ENCODE peak calls at places on chromosomes 5 and 9, in four cellular contexts. N is stimulated activated CD4-positive, alpha-beta T cell treated with anti-CD3 and anti-CD28 coated beads, Interleukin-2, amount 100 ng/mL, for 48 hours; H is mucosa of gallbladder; L is pulmonary artery endothelial cell. Y is an unnamed sample.

GRCh38 chr5:173201636-173202265 is 33.3 kb downstream of the NKX2-5 start:
- DNase-seq in N (no peak), H (no peak), L (no peak), Y (no peak)

GRCh38 chr5:68766952-68767464 is 326.8 kb upstream of the SLC30A5 start:
- DNase-seq in N (no peak), H (no peak), L (no peak), Y (no peak)

GRCh38 chr9:12681620-12682019 is 11.6 kb upstream of the TYRP1 start:
- DNase-seq in N (no peak), H (no peak), L (no peak), Y (no peak)

GRCh38 chr5:177315411-177315810 is 3.7 kb upstream of the MXD3 start:
- DNase-seq in N (no peak), H (no peak), L (no peak), Y (no peak)

GRCh38 chr5:5377780-5378179 is 44.7 kb upstream of the ICE1 start:
- DNase-seq in N (no peak), H (no peak), L (no peak), Y (no peak)

GRCh38 chr5:87339986-87340385 is 72.3 kb downstream of the RASA1 start:
- DNase-seq in N (no peak), H (no peak), L (no peak), Y (no peak)

GRCh38 chr5:135156715-135157404 is 122.8 kb upstream of the PITX1 start:
- DNase-seq in N (no peak), H (no peak), L (no peak), Y (no peak)

GRCh38 chr9:93910196-93910595 is 45.0 kb downstream of the BARX1 start:
- DNase-seq in N (no peak), H (no peak), L (no peak), Y (no peak)

GRCh38 chr5:178993236-178993765 is 1.8 kb downstream of the GRM6 start:
- DNase-seq in N (no peak), H (no peak), L (no peak), Y (no peak)

GRCh38 chr5:2738700-2739359 is 12.6 kb downstream of the IRX2 start:
- DNase-seq in N (no peak), H (no peak), L (no peak), Y (peak)

GRCh38 chr5:167770461-167770860 is 521.0 kb upstream of the WWC1 start:
- DNase-seq in N (no peak), H (no peak), L (no peak), Y (no peak)

GRCh38 chr5:10521466-10522223 is 42.2 kb upstream of the ANKRD33B start:
- DNase-seq in N (peak), H (no peak), L (no peak), Y (no peak)

GRCh38 chr5:107809201-107810034 is 138.7 kb upstream of the EFNA5 start:
- DNase-seq in N (no peak), H (no peak), L (no peak), Y (no peak)

GRCh38 chr5:138574744-138575193 is 432 bp downstream of the HSPA9 start:
- DNase-seq in N (no peak), H (no peak), L (no peak), Y (no peak)